ENCODE peak calls at places on chromosome 17, in eight cellular contexts. T, R, E, Y, D, M, N and S are unnamed samples.

GRCh38 chr17:44977065-44977464 is 9.0 kb upstream of the C1QL1 start:
- DNase-seq in T (no peak), R (no peak), E (no peak), Y (no peak), D (no peak), M (no peak), N (no peak), S (no peak)

GRCh38 chr17:57569021-57569420 is 176.1 kb downstream of the CCDC182 start:
- DNase-seq in T (no peak), R (no peak), E (no peak), Y (no peak), D (no peak), M (no peak), N (no peak), S (no peak)

GRCh38 chr17:36921131-36921851 is 16.0 kb upstream of the LHX1 start:
- DNase-seq in T (no peak), R (peak), E (no peak), Y (no peak), D (no peak), M (peak), N (no peak), S (no peak)

GRCh38 chr17:41464682-41465081 is 2.5 kb downstream of the KRT32 start:
- DNase-seq in T (no peak), R (no peak), E (peak), Y (no peak), D (no peak), M (no peak), N (no peak), S (no peak)

GRCh38 chr17:13425390-13425789 is 176.3 kb downstream of the HS3ST3A1 start:
- DNase-seq in T (no peak), R (no peak), E (no peak), Y (no peak), D (no peak), M (no peak), N (no peak), S (no peak)

GRCh38 chr17:77957215-77957868 is 1.2 kb upstream of the TNRC6C start:
- DNase-seq in T (no peak), R (no peak), E (peak), Y (no peak), D (no peak), M (peak), N (peak), S (no peak)

GRCh38 chr17:55433029-55433628 is 11.5 kb upstream of the MMD start:
- DNase-seq in T (no peak), R (no peak), E (no peak), Y (no peak), D (no peak), M (no peak), N (no peak), S (no peak)

GRCh38 chr17:17151962-17152361 is 54.2 kb downstream of the PLD6 start:
- DNase-seq in T (no peak), R (no peak), E (peak), Y (no peak), D (no peak), M (no peak), N (no peak), S (no peak)

GRCh38 chr17:58660621-58661020 is 31.2 kb downstream of the TEX14 start:
- DNase-seq in T (no peak), R (no peak), E (no peak), Y (no peak), D (no peak), M (no peak), N (no peak), S (no peak)

GRCh38 chr17:32116937-32117336 is 25.4 kb upstream of the RHOT1 start:
- DNase-seq in T (no peak), R (no peak), E (no peak), Y (no peak), D (no peak), M (no peak), N (no peak), S (no peak)

GRCh38 chr17:37667039-37667438 is 23.8 kb upstream of the DDX52 start:
- DNase-seq in T (no peak), R (no peak), E (no peak), Y (no peak), D (no peak), M (no peak), N (no peak), S (no peak)

GRCh38 chr17:10713336-10713735 is 15.9 kb downstream of the ADPRM start:
- DNase-seq in T (no peak), R (no peak), E (no peak), Y (no peak), D (no peak), M (no peak), N (no peak), S (no peak)

GRCh38 chr17:80119839-80120238 is 18.5 kb downstream of the GAA start:
- DNase-seq in T (no peak), R (no peak), E (no peak), Y (no peak), D (no peak), M (no peak), N (no peak), S (no peak)

GRCh38 chr17:45782889-45783592 is 1.1 kb upstream of the CRHR1 start:
- DNase-seq in T (no peak), R (peak), E (no peak), Y (peak), D (peak), M (peak), N (peak), S (peak)